ENCODE peak calls at places on chromosomes 5 and 9, in eight cellular contexts. D is brain microvascular endothelial cell; G is PC-3; V is heart right ventricle; A is mammary epithelial cell; Y is thyroid gland; H is CD8-positive, alpha-beta memory T cell; J is mesendoderm. Z is an unnamed sample. For H3K36me3, the result is how much of the 10 kb centered on the place peaks cover.

GRCh38 chr5:146878471-146879172 is at the start of gene PPP2R2B:
- DNase-seq in J (peak), G (peak), D (no peak), A (peak), Y (peak), V (peak), H (peak), Z (no peak)

GRCh38 chr5:37735649-37736347 is 104.0 kb downstream of the GDNF start:
- DNase-seq in J (no peak), H (no peak), A (no peak), G (no peak), D (peak), V (no peak), Y (no peak), Z (no peak)

GRCh38 chr5:38948501-38948900 is 102.7 kb downstream of the OSMR start:
- DNase-seq in V (no peak), J (no peak), A (no peak), D (peak), H (no peak), Y (no peak), G (no peak), Z (no peak)

GRCh38 chr5:167311340-167311739 is 980.1 kb upstream of the WWC1 start:
- DNase-seq in A (no peak), H (no peak), G (no peak), J (no peak), D (no peak), Y (no peak), V (no peak), Z (no peak)

GRCh38 chr5:10233505-10233904 is 16.2 kb downstream of the ATPSCKMT start:
- DNase-seq in J (peak), Y (peak), A (peak), H (no peak), D (peak), V (no peak), G (peak), Z (no peak)

GRCh38 chr5:115543931-115544370 is 624 bp downstream of the FEM1C start:
- DNase-seq in D (peak), V (peak), J (peak), Y (peak), G (peak), A (peak), H (peak), Z (peak)

GRCh38 chr9:95793924-95794828 is 81.3 kb upstream of the ERCC6L2 start:
- DNase-seq in V (peak), J (no peak), Y (no peak), G (peak), D (peak), H (no peak), A (peak), Z (no peak)

GRCh38 chr9:113985968-113986585 is 92.0 kb downstream of the AMBP start:
- DNase-seq in J (no peak), D (peak), H (no peak), V (no peak), G (no peak), Y (no peak), A (no peak), Z (no peak)

GRCh38 chr9:136697146-136697820 is 10.0 kb upstream of the AGPAT2 start:
- DNase-seq in G (no peak), V (no peak), D (no peak), Y (no peak), H (no peak), J (no peak), A (peak), Z (no peak)

GRCh38 chr5:133289686-133290367 is 238.0 kb downstream of the HSPA4 start:
- DNase-seq in G (no peak), D (no peak), J (no peak), A (peak), Y (no peak), V (no peak), H (no peak), Z (no peak)

GRCh38 chr9:137276757-137277328 is 683 bp upstream of the TOR4A start:
- DNase-seq in H (no peak), Y (peak), D (no peak), A (no peak), V (peak), G (peak), J (peak), Z (peak)

GRCh38 chr5:59621477-59621876 is 272.0 kb downstream of the PDE4D start:
- DNase-seq in H (no peak), A (no peak), Y (no peak), V (no peak), J (no peak), D (no peak), G (no peak), Z (no peak)

GRCh38 chr9:98989036-98990000 is 45.6 kb downstream of the COL15A1 start:
- DNase-seq in D (peak), A (peak), Y (peak), H (no peak), J (peak), V (peak), G (peak), Z (no peak)

GRCh38 chr5:2260211-2260985 is 377.7 kb upstream of the IRX4 start:
- DNase-seq in G (no peak), V (no peak), A (no peak), D (no peak), J (no peak), H (no peak), Y (no peak), Z (no peak)

GRCh38 chr9:100377015-100377414 is 24.3 kb upstream of the TEX10 start:
- DNase-seq in G (no peak), V (no peak), D (no peak), A (no peak), H (no peak), J (no peak), Y (no peak), Z (no peak)

GRCh38 chr5:27171696-27172362 is 133.4 kb upstream of the CDH9 start:
- DNase-seq in H (no peak), D (no peak), J (no peak), Y (no peak), A (no peak), G (no peak), V (no peak), Z (no peak)

GRCh38 chr5:57434227-57434640 is 48.4 kb downstream of the ACTBL2 start:
- DNase-seq in D (peak), A (no peak), H (no peak), V (peak), Y (peak), J (no peak), G (peak), Z (no peak)

GRCh38 chr5:62385816-62386400 is 17.8 kb downstream of the DIMT1 start:
- DNase-seq in G (peak), D (no peak), A (peak), Y (no peak), V (no peak), J (no peak), H (no peak), Z (no peak)
- H3K36me3 ChIP-seq in G (under half), D (under half), A (under half), Y (under half), V (half or more), J (under half), H (half or more), Z (half or more)

GRCh38 chr5:151126199-151126645 is 31.4 kb downstream of the ANXA6 start:
- DNase-seq in D (peak), A (peak), H (peak), V (peak), J (peak), G (peak), Y (peak), Z (peak)
- H3K36me3 ChIP-seq in D (half or more), A (under half), H (half or more), V (half or more), J (under half), G (under half), Y (half or more), Z (half or more)

DNA sequence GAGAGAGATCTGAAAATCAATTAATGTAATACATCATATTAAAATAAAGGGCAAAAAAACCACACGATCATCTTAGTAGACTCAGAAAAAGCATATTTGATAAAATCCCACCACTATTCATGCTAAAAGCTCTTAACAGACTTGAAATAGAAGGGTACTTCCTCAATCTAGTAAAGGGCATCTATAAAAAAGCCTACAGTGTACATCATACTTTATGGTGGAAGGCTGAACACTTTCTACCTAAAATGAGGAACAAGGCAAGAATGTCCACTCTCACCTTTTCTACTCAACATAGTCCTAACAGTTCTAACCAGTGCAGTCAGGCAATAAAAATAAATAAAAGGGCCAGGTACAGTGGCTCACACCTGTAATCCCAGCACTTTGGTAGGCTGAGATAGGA is 38.9 kb downstream of the POLK start:
- DNase-seq in Y (no peak), J (no peak), V (no peak), H (no peak), A (no peak), G (no peak), D (no peak), Z (no peak)
- H3K36me3 ChIP-seq in Y (under half), J (under half), V (under half), H (under half), A (under half), G (under half), D (under half), Z (under half)

GRCh38 chr5:143350341-143350740 is 53.1 kb downstream of the NR3C1 start:
- DNase-seq in H (no peak), J (no peak), D (no peak), Y (no peak), A (no peak), G (no peak), V (no peak), Z (no peak)
- H3K36me3 ChIP-seq in H (under half), J (under half), D (under half), Y (under half), A (under half), G (under half), V (under half), Z (under half)

DNA sequence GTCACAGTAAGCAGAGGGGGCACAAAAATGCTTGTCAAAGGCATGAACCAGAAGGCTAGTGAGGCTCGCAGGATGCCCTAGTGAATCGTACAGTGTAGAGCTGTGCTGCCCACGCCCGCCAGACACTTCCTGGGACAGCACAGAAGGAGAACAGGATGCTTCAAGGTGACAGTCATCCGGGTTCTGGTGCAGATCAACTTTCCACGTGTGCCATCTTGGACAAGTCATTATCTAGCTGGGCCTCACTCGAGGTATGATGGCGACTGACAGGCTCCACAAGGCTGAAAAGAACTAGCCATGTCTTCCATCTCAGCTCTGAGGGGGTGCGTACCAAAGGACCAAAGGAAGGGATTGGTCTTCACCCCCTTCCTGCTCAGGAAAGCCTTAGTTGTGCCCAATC is 14.0 kb downstream of the SPRY4 start:
- DNase-seq in G (no peak), D (no peak), H (no peak), Y (no peak), J (no peak), V (no peak), A (no peak), Z (no peak)
- H3K36me3 ChIP-seq in G (under half), D (half or more), H (under half), Y (under half), J (under half), V (half or more), A (under half), Z (under half)